ENCODE peak calls at places on chromosomes 13 and 19, in six cellular contexts. O is CD4-positive, alpha-beta T cell; W is coronary artery; H is AG09319; R is dorsolateral prefrontal cortex; J is breast epithelium. S is an unnamed sample.

GRCh38 chr19:36772341-36773222 is at the start of gene ZNF850:
- DNase-seq in R (peak; percentile 95), O (peak; percentile 94), H (peak; percentile 78), W (peak; percentile 95), J (peak; percentile 91), S (peak; percentile 97)

GRCh38 chr13:65387743-65388347 is 1842.3 kb downstream of the PCDH9 start:
- DNase-seq in R (no peak), J (no peak), O (no peak), W (no peak), H (no peak), S (no peak)

GRCh38 chr13:90708159-90708558 is 639.3 kb upstream of the MIR17HG start:
- DNase-seq in O (no peak), H (no peak), J (no peak), W (no peak), R (no peak), S (no peak)

GRCh38 chr13:45082964-45083363 is 37.3 kb upstream of the GTF2F2 start:
- DNase-seq in H (peak; percentile 43), O (no peak), J (no peak), R (no peak), W (no peak), S (no peak)

GRCh38 chr13:50071399-50071798 is 56.2 kb downstream of the KCNRG start:
- DNase-seq in J (no peak), H (no peak), O (no peak), R (no peak), W (no peak), S (no peak)

GRCh38 chr13:98325724-98326123 is 148.7 kb upstream of the RNF113B start:
- DNase-seq in J (peak; percentile 30), O (no peak), R (no peak), W (no peak), H (no peak), S (no peak)

GRCh38 chr13:114017028-114017630 is 43.3 kb upstream of the C13orf46 start:
- DNase-seq in R (no peak), J (no peak), W (no peak), O (no peak), H (no peak), S (no peak)

GRCh38 chr19:6087074-6087506 is 23.2 kb downstream of the RFX2 start:
- DNase-seq in R (no peak), O (no peak), J (no peak), W (no peak), H (no peak), S (no peak)

GRCh38 chr19:50703915-50704548 is 15.6 kb downstream of the SHANK1 start:
- DNase-seq in O (no peak), H (no peak), R (no peak), J (no peak), W (no peak), S (no peak)

GRCh38 chr19:37953125-37953524 is 46.1 kb downstream of the SIPA1L3 start:
- DNase-seq in R (no peak), H (no peak), W (no peak), O (no peak), J (no peak), S (no peak)

GRCh38 chr13:110799246-110800236 is 86.0 kb downstream of the ING1 start:
- DNase-seq in H (peak; percentile 59), R (peak; percentile 56), W (no peak), J (no peak), O (no peak), S (no peak)

GRCh38 chr13:30255696-30256095 is 51.7 kb downstream of the KATNAL1 start:
- DNase-seq in O (no peak), H (no peak), R (no peak), J (no peak), W (no peak), S (no peak)

GRCh38 chr19:29586401-29586800 is 19.7 kb upstream of the POP4 start:
- DNase-seq in R (no peak), W (no peak), H (no peak), O (no peak), J (no peak), S (no peak)

GRCh38 chr19:39363909-39364457 is 21.8 kb downstream of the SAMD4B start:
- DNase-seq in W (no peak), J (no peak), R (peak; percentile 93), H (no peak), O (no peak), S (no peak)

GRCh38 chr13:102003848-102004570 is 397.8 kb downstream of the FGF14 start:
- DNase-seq in R (no peak), W (no peak), O (no peak), J (no peak), H (no peak), S (no peak)

GRCh38 chr13:60584976-60585375 is 188.0 kb downstream of the TDRD3 start:
- DNase-seq in W (no peak), O (no peak), J (no peak), R (peak; percentile 46), H (no peak), S (no peak)

GRCh38 chr13:109779074-109779473 is 7.3 kb downstream of the IRS2 start:
- DNase-seq in R (no peak), J (no peak), W (no peak), O (peak; percentile 49), H (no peak), S (no peak)

DNA sequence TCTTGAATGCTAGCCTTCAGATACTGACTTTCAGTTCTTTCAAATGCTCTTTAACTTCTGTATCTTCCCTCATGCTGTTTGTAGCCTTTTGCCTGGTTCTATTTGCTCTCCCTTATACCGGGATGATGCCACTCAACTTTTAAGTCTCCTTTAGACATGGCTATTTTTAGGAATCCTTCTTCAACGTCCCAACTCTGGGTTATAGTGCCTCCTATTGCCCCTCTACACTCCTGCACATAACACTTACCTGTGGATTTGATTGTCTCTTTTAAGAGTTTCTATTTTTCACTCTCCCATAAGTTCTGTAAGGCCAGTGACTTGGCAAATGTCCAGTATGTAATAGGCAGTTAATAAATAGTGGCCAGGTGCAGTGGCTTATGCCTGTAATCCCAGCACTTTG is 343.0 kb downstream of the KLF5 start:
- DNase-seq in W (no peak), R (no peak), O (no peak), H (no peak), J (no peak), S (no peak)
- TF ChIP-seq CTCF in W (no peak), R (no peak), O (no peak), H (no peak), J (no peak), S (no peak)

GRCh38 chr19:53078668-53079067 is 24.6 kb downstream of the ZNF160 start:
- DNase-seq in W (no peak), J (no peak), H (no peak), O (no peak), R (no peak), S (no peak)

GRCh38 chr19:53079313-53079924 is 23.8 kb downstream of the ZNF160 start:
- DNase-seq in W (no peak), R (no peak), H (no peak), J (no peak), O (no peak), S (no peak)

GRCh38 chr19:53082929-53083328 is 20.3 kb downstream of the ZNF160 start:
- DNase-seq in R (no peak), J (no peak), O (no peak), W (no peak), H (no peak), S (no peak)

GRCh38 chr19:53076984-53077383 is 26.2 kb downstream of the ZNF160 start:
- DNase-seq in O (no peak), J (no peak), R (peak; percentile 59), W (no peak), H (no peak), S (no peak)
- TF ChIP-seq CTCF in O (no peak), J (no peak), R (peak; percentile 80), W (no peak), H (peak; percentile 38), S (peak; percentile 50)

GRCh38 chr13:40749327-40749726 is 21.7 kb downstream of the MRPS31 start:
- DNase-seq in R (no peak), H (no peak), J (no peak), O (no peak), W (no peak), S (no peak)
- TF ChIP-seq CTCF in R (no peak), H (no peak), J (no peak), O (no peak), W (no peak), S (peak; percentile 44)

DNA sequence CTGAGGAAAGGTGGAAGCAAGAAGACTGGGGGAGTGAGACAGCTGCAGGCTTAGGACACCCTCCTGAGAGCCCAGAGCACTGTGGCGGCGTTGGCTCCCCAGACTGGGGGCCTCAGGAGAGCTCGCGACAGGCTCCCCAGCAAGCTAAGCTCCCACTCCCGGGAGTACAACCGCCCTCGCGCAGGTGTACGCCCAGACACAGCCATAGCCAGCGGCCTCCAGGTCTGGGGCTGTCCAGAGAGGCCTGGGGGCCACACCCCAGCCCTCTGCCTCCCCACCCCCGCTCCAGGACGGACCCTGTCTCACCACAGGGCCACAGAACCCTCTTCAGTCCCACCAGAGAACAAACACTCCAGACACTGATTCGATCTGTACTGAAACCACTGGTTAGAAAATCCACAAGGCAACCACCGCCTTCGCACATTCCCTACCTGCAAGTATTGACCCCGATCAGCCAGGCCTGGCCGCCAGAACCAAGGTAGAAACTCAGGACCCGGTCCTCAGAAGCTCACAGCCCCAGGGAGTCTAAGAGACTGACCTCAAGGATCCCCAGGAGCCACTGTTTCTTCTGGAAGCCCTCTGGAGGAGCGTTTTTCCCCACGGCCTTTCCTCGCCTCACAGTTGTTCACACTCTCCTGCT is 16.3 kb downstream of the ZIC5 start:
- DNase-seq in H (no peak), R (no peak), O (no peak), J (no peak), W (peak; percentile 64), S (no peak)
- TF ChIP-seq CTCF in H (no peak), R (no peak), O (no peak), J (no peak), W (no peak), S (no peak)

DNA sequence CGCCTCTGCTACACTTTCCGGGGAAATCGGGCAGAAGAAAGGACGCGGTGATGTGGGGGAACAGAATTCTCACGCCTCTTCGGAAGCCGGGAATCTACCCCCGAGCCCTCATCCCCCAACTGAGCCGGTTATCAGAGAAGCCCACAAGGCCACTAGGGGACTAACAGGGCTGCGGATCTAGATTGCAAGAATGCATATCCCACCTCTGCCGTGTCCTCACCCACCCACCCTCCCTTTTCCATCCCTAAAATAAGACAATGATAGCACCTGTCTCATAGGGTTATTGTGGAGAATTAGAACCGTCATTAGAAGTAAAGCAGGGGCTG is 1.1 kb downstream of the IGFLR1 start:
- DNase-seq in R (no peak), H (no peak), O (no peak), J (no peak), W (no peak), S (no peak)
- TF ChIP-seq CTCF in R (no peak), H (no peak), O (no peak), J (no peak), W (no peak), S (no peak)

S was measured in osteocyte.